ENCODE peak calls at places on chromosome 7, in four cellular contexts. V is sigmoid colon, M is transverse colon, O is suprapubic skin. P is an unnamed sample.

GRCh38 chr7:46979439-46979838 is 602.5 kb downstream of the TNS3 start:
- DNase-seq in V (no peak), M (no peak), O (no peak), P (no peak)

GRCh38 chr7:28408105-28408973 is 4.0 kb upstream of the CREB5 start:
- DNase-seq in V (peak), M (peak), O (no peak), P (peak)

GRCh38 chr7:48360574-48360973 is 189.3 kb downstream of the ABCA13 start:
- DNase-seq in V (no peak), M (no peak), O (no peak), P (no peak)

GRCh38 chr7:100220833-100221718 is 1.3 kb downstream of the PVRIG start:
- DNase-seq in V (no peak), M (peak), O (no peak), P (no peak)

GRCh38 chr7:117124585-117125220 is 171.4 kb downstream of the ST7 start:
- DNase-seq in V (peak), M (peak), O (peak), P (peak)

GRCh38 chr7:45974540-45975360 is 53.7 kb upstream of the IGFBP3 start:
- DNase-seq in V (no peak), M (no peak), O (no peak), P (peak)

GRCh38 chr7:105020926-105021325 is 6.9 kb downstream of the KMT2E start:
- DNase-seq in V (no peak), M (no peak), O (no peak), P (no peak)

GRCh38 chr7:42057331-42057730 is 179.7 kb downstream of the GLI3 start:
- DNase-seq in V (no peak), M (no peak), O (no peak), P (no peak)

GRCh38 chr7:74325230-74325565 is 36.0 kb downstream of the CLIP2 start:
- DNase-seq in V (no peak), M (peak), O (no peak), P (no peak)

GRCh38 chr7:74324499-74325229 is 35.5 kb downstream of the CLIP2 start:
- DNase-seq in V (peak), M (peak), O (no peak), P (no peak)

GRCh38 chr7:74317146-74317782 is 28.1 kb downstream of the CLIP2 start:
- DNase-seq in V (no peak), M (no peak), O (no peak), P (no peak)

GRCh38 chr7:74318043-74318442 is 28.8 kb downstream of the CLIP2 start:
- DNase-seq in V (no peak), M (no peak), O (no peak), P (no peak)

GRCh38 chr7:74320645-74321178 is 31.5 kb downstream of the CLIP2 start:
- DNase-seq in V (no peak), M (peak), O (no peak), P (no peak)
- TF ChIP-seq POLR2A in V (no peak), M (no peak), O (no peak), P (no peak)

GRCh38 chr7:127391591-127392181 is 822 bp downstream of the ZNF800 start:
- DNase-seq in V (no peak), M (peak), O (peak), P (no peak)
- TF ChIP-seq POLR2A in V (no peak), M (no peak), O (no peak), P (no peak)

GRCh38 chr7:30284298-30285066 is at the start of gene ZNRF2:
- DNase-seq in V (peak), M (peak), O (peak), P (peak)
- TF ChIP-seq POLR2A in V (peak), M (peak), O (peak), P (no peak)

GRCh38 chr7:25949672-25950487 is 202.1 kb upstream of the NFE2L3 start:
- DNase-seq in V (no peak), M (peak), O (no peak), P (peak)
- TF ChIP-seq POLR2A in V (no peak), M (no peak), O (no peak), P (no peak)

DNA sequence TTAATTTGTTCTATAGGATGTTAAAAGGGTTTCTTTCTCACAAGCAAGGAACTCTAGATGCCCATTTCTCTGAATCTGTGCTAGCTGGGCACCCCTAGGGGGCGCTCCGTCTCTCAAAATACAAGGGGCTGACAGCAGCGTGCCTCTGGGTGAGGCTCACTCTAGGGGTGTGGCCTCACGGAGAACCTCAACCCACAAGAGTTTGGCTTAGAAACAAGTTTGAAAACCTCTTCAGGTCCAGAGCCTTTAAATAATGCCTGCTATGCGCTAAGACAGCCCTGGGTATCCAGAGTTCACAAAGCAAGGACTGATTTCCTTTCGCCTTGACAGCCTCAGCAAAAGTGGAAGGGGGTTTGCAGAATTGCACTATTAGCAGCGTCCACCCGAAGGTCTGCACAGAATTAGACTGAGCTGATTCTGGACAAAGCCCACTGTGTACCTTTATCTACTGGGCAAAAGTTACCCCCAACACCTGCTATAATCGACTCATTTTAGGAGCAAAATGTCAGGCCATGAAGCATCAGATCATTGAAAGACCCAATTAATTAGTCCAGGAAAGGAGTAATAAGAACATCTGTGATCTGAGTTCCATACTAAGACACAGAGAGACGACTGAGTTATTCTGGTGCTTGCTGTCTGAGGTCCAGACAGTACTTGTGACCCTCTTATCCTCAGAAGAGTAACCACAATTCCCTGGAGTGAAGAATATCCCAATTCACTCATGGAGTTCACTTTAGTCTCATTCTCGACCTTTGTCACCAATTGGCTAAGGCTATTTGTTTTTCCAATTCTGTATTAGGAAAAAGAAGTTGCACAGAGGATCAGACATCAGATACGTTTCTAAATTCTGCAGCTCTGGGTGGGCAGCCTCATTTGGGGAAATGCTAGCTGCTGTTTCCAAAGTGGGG is 574 bp upstream of the CPED1 start:
- DNase-seq in V (peak), M (peak), O (peak), P (peak)
- TF ChIP-seq POLR2A in V (no peak), M (no peak), O (no peak), P (no peak)

GRCh38 chr7:23909426-23909825 is 199.4 kb downstream of the STK31 start:
- DNase-seq in V (no peak), M (no peak), O (no peak), P (no peak)
- TF ChIP-seq POLR2A in V (no peak), M (no peak), O (no peak), P (no peak)

GRCh38 chr7:128826916-128827247 is 3.3 kb upstream of the FLNC start:
- DNase-seq in V (no peak), M (no peak), O (no peak), P (no peak)

GRCh38 chr7:128826512-128826911 is 3.7 kb upstream of the FLNC start:
- DNase-seq in V (no peak), M (no peak), O (no peak), P (no peak)

GRCh38 chr7:128829391-128830166 is 627 bp upstream of the FLNC start:
- DNase-seq in V (peak), M (no peak), O (no peak), P (no peak)

GRCh38 chr7:128827971-128828711 is 2.1 kb upstream of the FLNC start:
- DNase-seq in V (peak), M (no peak), O (no peak), P (no peak)

GRCh38 chr7:128827248-128827958 is 2.8 kb upstream of the FLNC start:
- DNase-seq in V (peak), M (no peak), O (no peak), P (no peak)
- TF ChIP-seq POLR2A in V (no peak), M (no peak), O (no peak), P (no peak)

DNA sequence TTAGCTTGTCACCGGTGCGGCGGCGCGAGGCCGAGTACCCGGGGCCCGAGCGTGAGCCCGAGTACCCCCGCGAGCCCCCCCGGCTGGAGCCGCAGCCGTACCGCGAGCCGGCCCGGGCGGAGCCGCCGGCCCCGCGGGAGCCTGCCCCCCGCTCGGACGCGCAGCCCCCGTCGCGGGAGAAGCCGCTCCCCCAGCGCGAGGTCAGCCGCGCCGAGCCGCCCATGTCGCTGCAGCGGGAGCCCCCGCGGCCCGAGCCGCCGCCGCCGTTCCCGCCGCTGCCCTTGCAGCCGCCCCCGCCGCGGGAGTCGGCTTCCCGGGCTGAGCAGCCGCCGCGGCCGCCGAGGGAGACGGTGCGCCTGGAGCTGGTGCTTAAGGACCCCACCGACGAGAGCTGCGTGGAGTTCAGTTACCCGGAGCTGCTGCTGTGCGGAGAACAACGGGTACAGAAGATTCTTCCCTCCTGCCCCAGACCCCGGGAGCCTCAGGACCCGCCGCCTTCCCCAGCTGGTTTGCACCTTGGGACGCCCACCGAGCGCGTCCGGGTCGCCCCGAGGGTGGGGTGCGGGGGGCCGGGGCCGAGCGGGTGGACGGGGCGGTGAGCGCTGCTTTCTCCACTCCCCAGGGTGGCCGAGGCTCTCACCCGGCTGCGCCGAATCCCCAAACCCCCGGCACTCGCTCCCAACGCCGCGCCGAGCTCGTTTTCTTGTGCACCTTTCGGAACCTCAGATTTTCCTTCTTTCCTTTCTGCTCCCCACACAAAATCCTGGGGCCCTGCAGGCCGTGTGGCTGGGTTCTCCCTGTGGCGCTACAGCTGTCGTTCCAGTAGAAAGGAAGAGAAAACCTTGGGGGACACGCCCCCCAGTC is 708 bp downstream of the UBN2 start:
- DNase-seq in V (peak), M (peak), O (peak), P (peak)
- TF ChIP-seq POLR2A in V (no peak), M (no peak), O (no peak), P (no peak)

P was measured in lower leg skin.